ENCODE peak calls at places on chromosomes 13 and 19, in four cellular contexts. One of them, this sample, is unnamed.
A peak's percentile ranks its signal among the peaks of the same experiment; 100 is the strongest.

GRCh38 chr19:15684828-15685227 is 11.9 kb downstream of the CYP4F12 start:
- DNase-seq in esophagus squamous epithelium: no peak
- DNase-seq in transverse colon: no peak
- DNase-seq in heart left ventricle: no peak
- DNase-seq in this sample: no peak

GRCh38 chr19:57192064-57192395 is 730 bp downstream of the ZNF264 start:
- DNase-seq in esophagus squamous epithelium: no peak
- DNase-seq in heart left ventricle: no peak
- DNase-seq in transverse colon: no peak
- DNase-seq in this sample: no peak

GRCh38 chr19:13169769-13170168 is 19.6 kb downstream of the IER2 start:
- DNase-seq in heart left ventricle: peak; percentile 57
- DNase-seq in transverse colon: peak; percentile 60
- DNase-seq in esophagus squamous epithelium: no peak
- DNase-seq in this sample: no peak

GRCh38 chr13:112447761-112448603 is 71.8 kb downstream of the SPACA7 start:
- DNase-seq in transverse colon: no peak
- DNase-seq in esophagus squamous epithelium: no peak
- DNase-seq in heart left ventricle: no peak
- DNase-seq in this sample: no peak

GRCh38 chr13:66933994-66934393 is 296.1 kb downstream of the PCDH9 start:
- DNase-seq in transverse colon: no peak
- DNase-seq in esophagus squamous epithelium: no peak
- DNase-seq in heart left ventricle: no peak
- DNase-seq in this sample: no peak

GRCh38 chr19:37975071-37975470 is 68.1 kb downstream of the SIPA1L3 start:
- DNase-seq in heart left ventricle: no peak
- DNase-seq in transverse colon: no peak
- DNase-seq in esophagus squamous epithelium: no peak
- DNase-seq in this sample: no peak

GRCh38 chr19:21221653-21222052 is 79.8 kb downstream of the ZNF431 start:
- DNase-seq in heart left ventricle: no peak
- DNase-seq in esophagus squamous epithelium: no peak
- DNase-seq in transverse colon: no peak
- DNase-seq in this sample: no peak

GRCh38 chr19:33440241-33440640 is 66.7 kb downstream of the CEBPG start:
- DNase-seq in heart left ventricle: peak; percentile 13
- DNase-seq in esophagus squamous epithelium: no peak
- DNase-seq in transverse colon: no peak
- DNase-seq in this sample: no peak

GRCh38 chr19:21693399-21693798 is 74.0 kb downstream of the ZNF100 start:
- DNase-seq in esophagus squamous epithelium: no peak
- DNase-seq in heart left ventricle: no peak
- DNase-seq in transverse colon: no peak
- DNase-seq in this sample: no peak

GRCh38 chr19:42132851-42133528 is 744 bp upstream of the POU2F2 start:
- DNase-seq in transverse colon: peak; percentile 79
- DNase-seq in esophagus squamous epithelium: no peak
- DNase-seq in heart left ventricle: peak; percentile 54
- DNase-seq in this sample: peak; percentile 92

GRCh38 chr19:7468840-7469239 is 20.0 kb downstream of the PEX11G start:
- DNase-seq in esophagus squamous epithelium: no peak
- DNase-seq in heart left ventricle: no peak
- DNase-seq in transverse colon: no peak
- DNase-seq in this sample: no peak

GRCh38 chr19:7470540-7471305 is 18.1 kb downstream of the PEX11G start:
- DNase-seq in transverse colon: no peak
- DNase-seq in heart left ventricle: no peak
- DNase-seq in esophagus squamous epithelium: no peak
- DNase-seq in this sample: no peak

GRCh38 chr19:7469654-7470285 is 19.1 kb downstream of the PEX11G start:
- DNase-seq in heart left ventricle: no peak
- DNase-seq in transverse colon: no peak
- DNase-seq in esophagus squamous epithelium: no peak
- DNase-seq in this sample: no peak

GRCh38 chr19:7463575-7463974 is 25.3 kb downstream of the PEX11G start:
- DNase-seq in esophagus squamous epithelium: no peak
- DNase-seq in heart left ventricle: no peak
- DNase-seq in transverse colon: no peak
- DNase-seq in this sample: no peak

DNA sequence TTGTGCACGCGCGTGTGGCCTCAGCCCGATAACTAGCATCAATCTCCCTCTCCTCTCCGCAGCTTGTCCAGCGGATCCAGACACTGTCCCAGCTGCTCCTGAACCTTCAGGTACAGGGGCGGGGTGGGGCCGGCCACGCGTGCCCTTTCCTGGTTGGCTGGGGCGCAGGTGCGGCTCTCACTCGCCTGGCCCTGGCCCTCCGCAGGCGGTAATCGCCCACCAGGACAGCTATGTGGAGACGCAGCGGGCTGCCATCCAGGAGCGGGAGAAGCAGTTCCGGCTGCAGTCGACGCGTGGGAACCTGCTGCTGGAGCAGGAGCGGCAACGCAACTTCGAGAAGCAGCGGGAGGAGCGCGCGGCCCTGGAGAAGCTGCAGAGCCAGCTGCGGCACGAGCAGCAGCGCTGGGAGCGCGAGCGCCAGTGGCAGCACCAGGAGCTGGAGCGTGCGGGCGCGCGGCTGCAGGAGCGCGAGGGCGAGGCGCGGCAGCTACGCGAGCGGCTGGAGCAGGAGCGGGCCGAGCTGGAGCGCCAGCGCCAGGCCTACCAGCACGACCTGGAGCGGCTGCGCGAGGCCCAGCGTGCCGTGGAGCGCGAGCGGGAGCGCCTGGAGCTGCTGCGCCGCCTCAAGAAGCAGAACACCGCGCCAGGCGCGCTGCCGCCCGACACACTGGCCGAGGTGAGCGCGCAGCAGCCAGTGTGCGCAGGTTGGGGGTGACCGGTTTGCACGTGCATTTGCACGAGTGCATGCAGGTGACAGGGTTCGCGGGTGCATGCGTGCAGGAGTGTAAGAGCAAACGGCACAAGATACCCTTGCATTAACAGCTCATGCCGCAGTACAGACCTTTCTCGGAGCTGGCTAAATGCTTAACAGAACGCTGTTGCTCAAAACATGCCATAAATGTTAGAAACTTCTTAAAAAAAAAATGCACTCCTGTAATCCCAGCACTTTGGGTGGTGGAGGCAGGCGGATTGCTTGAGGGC is 21.5 kb downstream of the PEX11G start:
- DNase-seq in esophagus squamous epithelium: no peak
- DNase-seq in heart left ventricle: no peak
- DNase-seq in transverse colon: no peak
- DNase-seq in this sample: no peak
- TF ChIP-seq POLR2A in esophagus squamous epithelium: no peak
- TF ChIP-seq POLR2A in heart left ventricle: no peak
- TF ChIP-seq POLR2A in transverse colon: no peak
- TF ChIP-seq POLR2A in this sample: no peak

GRCh38 chr19:2524840-2525723 is 49.2 kb downstream of the GADD45B start:
- DNase-seq in heart left ventricle: peak; percentile 54
- DNase-seq in esophagus squamous epithelium: no peak
- DNase-seq in transverse colon: no peak
- DNase-seq in this sample: no peak
- TF ChIP-seq POLR2A in heart left ventricle: no peak
- TF ChIP-seq POLR2A in esophagus squamous epithelium: no peak
- TF ChIP-seq POLR2A in transverse colon: no peak
- TF ChIP-seq POLR2A in this sample: no peak

GRCh38 chr13:44915962-44916361 is 73.3 kb downstream of the NUFIP1 start:
- DNase-seq in heart left ventricle: no peak
- DNase-seq in transverse colon: no peak
- DNase-seq in esophagus squamous epithelium: no peak
- DNase-seq in this sample: no peak

GRCh38 chr13:44920013-44920412 is 69.3 kb downstream of the NUFIP1 start:
- DNase-seq in transverse colon: no peak
- DNase-seq in heart left ventricle: no peak
- DNase-seq in esophagus squamous epithelium: no peak
- DNase-seq in this sample: no peak

GRCh38 chr13:44919103-44919804 is 70.0 kb downstream of the NUFIP1 start:
- DNase-seq in transverse colon: no peak
- DNase-seq in esophagus squamous epithelium: no peak
- DNase-seq in heart left ventricle: no peak
- DNase-seq in this sample: no peak

GRCh38 chr13:44917589-44918322 is 71.5 kb downstream of the NUFIP1 start:
- DNase-seq in heart left ventricle: peak; percentile 94
- DNase-seq in esophagus squamous epithelium: peak; percentile 77
- DNase-seq in transverse colon: peak; percentile 98
- DNase-seq in this sample: peak; percentile 100

GRCh38 chr13:44918323-44919102 is 70.8 kb downstream of the NUFIP1 start:
- DNase-seq in transverse colon: peak; percentile 91
- DNase-seq in esophagus squamous epithelium: peak; percentile 53
- DNase-seq in heart left ventricle: peak; percentile 92
- DNase-seq in this sample: peak; percentile 97
- TF ChIP-seq POLR2A in transverse colon: peak; percentile 60
- TF ChIP-seq POLR2A in esophagus squamous epithelium: peak; percentile 50
- TF ChIP-seq POLR2A in heart left ventricle: peak; percentile 42
- TF ChIP-seq POLR2A in this sample: no peak

DNA sequence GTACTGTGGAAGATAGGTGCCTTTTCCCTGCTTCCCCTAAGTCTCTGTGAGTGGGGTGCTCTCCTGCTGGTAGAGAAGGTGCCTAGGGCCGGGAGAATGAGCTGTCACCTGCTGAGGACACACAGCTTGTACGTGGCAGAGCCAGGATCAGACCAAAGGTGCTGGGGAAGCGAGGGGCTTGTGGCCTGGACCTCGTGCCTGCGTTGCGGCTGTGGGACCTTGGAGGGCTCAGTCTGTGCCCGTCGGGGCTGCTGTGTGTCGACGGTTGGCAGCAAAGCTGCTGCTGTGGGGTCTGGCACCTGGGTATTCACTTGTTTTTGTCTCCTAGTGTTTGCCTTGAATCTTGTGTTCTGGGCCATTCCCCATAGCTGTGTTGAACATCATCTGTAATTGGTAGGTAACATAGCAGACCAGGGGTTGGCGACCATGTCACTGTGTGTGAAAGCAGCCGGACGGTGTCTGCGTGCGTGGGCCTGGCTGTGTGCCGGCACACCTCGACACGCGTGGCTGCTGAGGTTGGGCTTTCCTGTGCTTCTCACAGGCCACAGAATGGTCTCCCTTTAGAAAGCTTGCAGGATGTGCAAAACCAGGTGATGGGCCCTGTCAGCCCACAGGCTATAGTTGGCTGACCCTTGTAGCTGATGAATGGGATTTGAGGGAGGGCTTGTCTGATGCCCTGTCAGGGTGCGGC is 9.2 kb downstream of the U2AF2 start:
- DNase-seq in heart left ventricle: no peak
- DNase-seq in transverse colon: no peak
- DNase-seq in esophagus squamous epithelium: no peak
- DNase-seq in this sample: no peak
- TF ChIP-seq POLR2A in heart left ventricle: no peak
- TF ChIP-seq POLR2A in transverse colon: no peak
- TF ChIP-seq POLR2A in esophagus squamous epithelium: no peak
- TF ChIP-seq POLR2A in this sample: no peak

DNA sequence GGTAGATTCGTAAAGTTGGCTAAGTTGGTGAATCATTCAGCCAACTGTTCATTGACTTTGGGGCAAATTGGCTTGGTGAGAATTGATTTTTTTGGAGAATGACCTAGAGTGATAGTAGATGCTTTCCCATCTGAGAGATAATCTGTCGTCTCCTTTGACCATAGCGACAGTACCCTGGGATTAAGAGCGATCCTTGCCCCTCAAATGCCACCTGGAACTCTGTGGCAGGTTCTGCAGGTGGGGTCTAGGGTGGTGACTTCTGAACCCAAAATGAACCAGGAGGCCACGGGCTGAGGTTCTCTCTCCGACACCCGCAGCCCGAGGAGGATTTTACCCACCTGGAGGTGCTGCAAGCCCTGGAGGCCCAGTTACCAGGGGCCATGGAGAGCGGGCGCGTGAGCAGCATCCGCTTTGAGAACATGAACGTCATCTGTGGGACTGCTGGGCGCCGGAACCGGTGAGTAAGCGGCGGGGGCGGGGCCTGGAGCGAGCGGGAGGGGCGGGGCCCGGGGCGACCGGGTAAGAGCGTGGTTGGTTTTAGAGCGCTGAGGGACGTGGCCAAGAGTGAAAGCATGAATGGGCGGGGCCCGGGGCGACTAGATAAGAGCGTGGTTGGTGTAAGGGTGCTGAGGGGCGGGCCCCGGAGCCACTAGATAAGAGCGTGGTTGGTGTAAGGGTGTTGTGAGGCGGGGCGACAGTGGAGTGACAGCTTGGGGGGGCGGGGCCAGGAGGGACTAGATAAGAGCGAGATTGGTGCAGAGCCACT is 8.6 kb downstream of the C19orf81 start:
- DNase-seq in heart left ventricle: peak; percentile 90
- DNase-seq in esophagus squamous epithelium: peak; percentile 39
- DNase-seq in transverse colon: peak; percentile 68
- DNase-seq in this sample: peak; percentile 85
- TF ChIP-seq POLR2A in heart left ventricle: no peak
- TF ChIP-seq POLR2A in esophagus squamous epithelium: no peak
- TF ChIP-seq POLR2A in transverse colon: no peak
- TF ChIP-seq POLR2A in this sample: no peak

GRCh38 chr13:51453308-51453958 is 597 bp upstream of the INTS6 start:
- DNase-seq in transverse colon: peak; percentile 88
- DNase-seq in esophagus squamous epithelium: peak; percentile 79
- DNase-seq in heart left ventricle: peak; percentile 89
- DNase-seq in this sample: peak; percentile 96
- TF ChIP-seq POLR2A in transverse colon: peak; percentile 67
- TF ChIP-seq POLR2A in esophagus squamous epithelium: peak; percentile 73
- TF ChIP-seq POLR2A in heart left ventricle: peak; percentile 67
- TF ChIP-seq POLR2A in this sample: no peak

This sample was measured in lower leg skin.